ENCODE peak calls at places on chromosome 21, in four cellular contexts. One of them, this sample, is unnamed.

GRCh38 chr21:41707231-41707988 is 59.4 kb downstream of the RIPK4 start:
- DNase-seq in neuronal stem cell: no peak
- DNase-seq in Peyer's patch: no peak
- DNase-seq in RWPE1: peak
- DNase-seq in this sample: no peak

GRCh38 chr21:28427356-28428022 is 565.2 kb downstream of the LTN1 start:
- DNase-seq in neuronal stem cell: no peak
- DNase-seq in Peyer's patch: no peak
- DNase-seq in RWPE1: peak
- DNase-seq in this sample: no peak

GRCh38 chr21:42527489-42528158 is 14.0 kb downstream of the SLC37A1 start:
- DNase-seq in neuronal stem cell: no peak
- DNase-seq in Peyer's patch: peak
- DNase-seq in RWPE1: no peak
- DNase-seq in this sample: no peak

GRCh38 chr21:16634522-16634914 is 878.3 kb upstream of the CXADR start:
- DNase-seq in neuronal stem cell: no peak
- DNase-seq in Peyer's patch: no peak
- DNase-seq in RWPE1: no peak
- DNase-seq in this sample: no peak

GRCh38 chr21:28489197-28489596 is 503.5 kb downstream of the LTN1 start:
- DNase-seq in neuronal stem cell: no peak
- DNase-seq in Peyer's patch: no peak
- DNase-seq in RWPE1: no peak
- DNase-seq in this sample: no peak

GRCh38 chr21:38985423-38986378 is 180.0 kb downstream of the ETS2 start:
- DNase-seq in neuronal stem cell: no peak
- DNase-seq in Peyer's patch: peak
- DNase-seq in RWPE1: peak
- DNase-seq in this sample: peak

GRCh38 chr21:34580181-34580700 is 34.7 kb downstream of the RCAN1 start:
- DNase-seq in neuronal stem cell: no peak
- DNase-seq in Peyer's patch: no peak
- DNase-seq in RWPE1: peak
- DNase-seq in this sample: peak

GRCh38 chr21:46084041-46084561 is 13.8 kb upstream of the COL6A2 start:
- DNase-seq in neuronal stem cell: no peak
- DNase-seq in Peyer's patch: no peak
- DNase-seq in RWPE1: no peak
- DNase-seq in this sample: no peak

GRCh38 chr21:44024895-44025353 is 12.8 kb downstream of the TRAPPC10 start:
- DNase-seq in neuronal stem cell: no peak
- DNase-seq in Peyer's patch: no peak
- DNase-seq in RWPE1: no peak
- DNase-seq in this sample: no peak

GRCh38 chr21:45447821-45448220 is 42.9 kb downstream of the COL18A1 start:
- DNase-seq in neuronal stem cell: no peak
- DNase-seq in Peyer's patch: no peak
- DNase-seq in RWPE1: peak
- DNase-seq in this sample: no peak

GRCh38 chr21:36027352-36027751 is 33.0 kb downstream of the SETD4 start:
- DNase-seq in neuronal stem cell: no peak
- DNase-seq in Peyer's patch: no peak
- DNase-seq in RWPE1: no peak
- DNase-seq in this sample: no peak

GRCh38 chr21:39132248-39132647 is 51.0 kb downstream of the PSMG1 start:
- DNase-seq in neuronal stem cell: no peak
- DNase-seq in Peyer's patch: no peak
- DNase-seq in RWPE1: no peak
- DNase-seq in this sample: no peak

GRCh38 chr21:30349572-30349971 is 1.2 kb upstream of the KRTAP23-1 start:
- DNase-seq in neuronal stem cell: no peak
- DNase-seq in Peyer's patch: no peak
- DNase-seq in RWPE1: peak
- DNase-seq in this sample: no peak

GRCh38 chr21:43299441-43300277 is 127.3 kb downstream of the SIK1 start:
- DNase-seq in neuronal stem cell: no peak
- DNase-seq in Peyer's patch: no peak
- DNase-seq in RWPE1: no peak
- DNase-seq in this sample: no peak

GRCh38 chr21:45949928-45950739 is 31.4 kb upstream of the COL6A1 start:
- DNase-seq in neuronal stem cell: no peak
- DNase-seq in Peyer's patch: no peak
- DNase-seq in RWPE1: peak
- DNase-seq in this sample: no peak

GRCh38 chr21:27841084-27841483 is 874.2 kb upstream of the ADAMTS5 start:
- DNase-seq in neuronal stem cell: no peak
- DNase-seq in Peyer's patch: no peak
- DNase-seq in RWPE1: no peak
- DNase-seq in this sample: no peak

GRCh38 chr21:36097427-36098230 is 27.8 kb downstream of the CBR1 start:
- DNase-seq in neuronal stem cell: no peak
- DNase-seq in Peyer's patch: no peak
- DNase-seq in RWPE1: no peak
- DNase-seq in this sample: no peak

GRCh38 chr21:42195378-42196031 is 23.4 kb upstream of the ABCG1 start:
- DNase-seq in neuronal stem cell: no peak
- DNase-seq in Peyer's patch: no peak
- DNase-seq in RWPE1: no peak
- DNase-seq in this sample: no peak

GRCh38 chr21:41187537-41188025 is 19.6 kb downstream of the BACE2 start:
- DNase-seq in neuronal stem cell: no peak
- DNase-seq in Peyer's patch: no peak
- DNase-seq in RWPE1: no peak
- DNase-seq in this sample: no peak

GRCh38 chr21:31349208-31349607 is 5.1 kb upstream of the TIAM1 start:
- DNase-seq in neuronal stem cell: no peak
- DNase-seq in Peyer's patch: no peak
- DNase-seq in RWPE1: no peak
- DNase-seq in this sample: no peak

GRCh38 chr21:32494946-32495703 is 82.6 kb downstream of the EVA1C start:
- DNase-seq in neuronal stem cell: no peak
- DNase-seq in Peyer's patch: no peak
- DNase-seq in RWPE1: peak
- DNase-seq in this sample: no peak

GRCh38 chr21:45984584-45985095 is 3.1 kb downstream of the COL6A1 start:
- DNase-seq in neuronal stem cell: no peak
- DNase-seq in Peyer's patch: no peak
- DNase-seq in RWPE1: no peak
- DNase-seq in this sample: no peak

GRCh38 chr21:46489800-46490199 is 31.1 kb downstream of the DIP2A start:
- DNase-seq in neuronal stem cell: no peak
- DNase-seq in Peyer's patch: no peak
- DNase-seq in RWPE1: no peak
- DNase-seq in this sample: no peak

GRCh38 chr21:45404726-45405270 is at the start of gene COL18A1:
- DNase-seq in neuronal stem cell: peak
- DNase-seq in Peyer's patch: no peak
- DNase-seq in RWPE1: peak
- DNase-seq in this sample: peak

GRCh38 chr21:41024341-41025056 is 143.5 kb upstream of the BACE2 start:
- DNase-seq in neuronal stem cell: no peak
- DNase-seq in Peyer's patch: no peak
- DNase-seq in RWPE1: no peak
- DNase-seq in this sample: no peak

GRCh38 chr21:43767980-43768867 is 7.9 kb downstream of the CSTB start:
- DNase-seq in neuronal stem cell: no peak
- DNase-seq in Peyer's patch: no peak
- DNase-seq in RWPE1: peak
- DNase-seq in this sample: peak

GRCh38 chr21:34834852-34835501 is 166.2 kb downstream of the CLIC6 start:
- DNase-seq in neuronal stem cell: no peak
- DNase-seq in Peyer's patch: no peak
- DNase-seq in RWPE1: no peak
- DNase-seq in this sample: no peak

GRCh38 chr21:33732038-33732437 is 89.7 kb downstream of the ITSN1 start:
- DNase-seq in neuronal stem cell: no peak
- DNase-seq in Peyer's patch: no peak
- DNase-seq in RWPE1: no peak
- DNase-seq in this sample: no peak

GRCh38 chr21:42820513-42821465 is 58.5 kb downstream of the WDR4 start:
- DNase-seq in neuronal stem cell: no peak
- DNase-seq in Peyer's patch: no peak
- DNase-seq in RWPE1: no peak
- DNase-seq in this sample: peak

GRCh38 chr21:37896788-37897187 is 19.5 kb downstream of the KCNJ6 start:
- DNase-seq in neuronal stem cell: no peak
- DNase-seq in Peyer's patch: no peak
- DNase-seq in RWPE1: no peak
- DNase-seq in this sample: no peak

GRCh38 chr21:29387598-29387997 is 88.9 kb downstream of the BACH1 start:
- DNase-seq in neuronal stem cell: no peak
- DNase-seq in Peyer's patch: no peak
- DNase-seq in RWPE1: no peak
- DNase-seq in this sample: no peak

GRCh38 chr21:44423312-44423821 is 31.9 kb upstream of the LRRC3 start:
- DNase-seq in neuronal stem cell: no peak
- DNase-seq in Peyer's patch: no peak
- DNase-seq in RWPE1: no peak
- DNase-seq in this sample: peak

GRCh38 chr21:32206631-32207030 is 72.2 kb downstream of the MIS18A start:
- DNase-seq in neuronal stem cell: no peak
- DNase-seq in Peyer's patch: no peak
- DNase-seq in RWPE1: no peak
- DNase-seq in this sample: no peak

GRCh38 chr21:28104346-28104745 is 888.3 kb downstream of the LTN1 start:
- DNase-seq in neuronal stem cell: no peak
- DNase-seq in Peyer's patch: no peak
- DNase-seq in RWPE1: no peak
- DNase-seq in this sample: no peak

GRCh38 chr21:45364464-45365185 is 40.3 kb upstream of the COL18A1 start:
- DNase-seq in neuronal stem cell: no peak
- DNase-seq in Peyer's patch: no peak
- DNase-seq in RWPE1: no peak
- DNase-seq in this sample: no peak

GRCh38 chr21:41095983-41096382 is 72.0 kb upstream of the BACE2 start:
- DNase-seq in neuronal stem cell: no peak
- DNase-seq in Peyer's patch: no peak
- DNase-seq in RWPE1: no peak
- DNase-seq in this sample: no peak

GRCh38 chr21:29114765-29115164 is 15.7 kb upstream of the MAP3K7CL start:
- DNase-seq in neuronal stem cell: no peak
- DNase-seq in Peyer's patch: no peak
- DNase-seq in RWPE1: peak
- DNase-seq in this sample: no peak

GRCh38 chr21:46171996-46172862 is 12.0 kb downstream of the SPATC1L start:
- DNase-seq in neuronal stem cell: no peak
- DNase-seq in Peyer's patch: no peak
- DNase-seq in RWPE1: no peak
- DNase-seq in this sample: no peak

GRCh38 chr21:41561701-41562100 is 53.7 kb upstream of the TMPRSS2 start:
- DNase-seq in neuronal stem cell: no peak
- DNase-seq in Peyer's patch: no peak
- DNase-seq in RWPE1: no peak
- DNase-seq in this sample: no peak

This sample was measured in left colon.